ENCODE peak calls at places on chromosomes 4 and X, in six cellular contexts. B is H1, U is IMR-90, N is mesenchymal stem cell, Z is mesendoderm, C is neuronal stem cell. G is an unnamed sample.

GRCh38 chr4:98448923-98449322 is 187.7 kb downstream of the RAP1GDS1 start:
- DNase-seq in B (no peak), C (no peak), U (no peak), Z (no peak), N (no peak), G (no peak)

GRCh38 chrX:56969559-56969958 is 25.8 kb downstream of the SPIN3 start:
- DNase-seq in N (no peak), U (no peak), Z (no peak), C (no peak), B (no peak), G (no peak)

GRCh38 chr4:128461300-128462103 is 173.9 kb upstream of the PGRMC2 start:
- DNase-seq in N (peak; percentile 85), C (peak; percentile 65), U (peak; percentile 88), Z (peak; percentile 43), B (no peak), G (no peak)

GRCh38 chr4:113564493-113564892 is 197.0 kb downstream of the CAMK2D start:
- DNase-seq in B (no peak), N (no peak), U (no peak), C (no peak), Z (peak; percentile 44), G (no peak)

GRCh38 chr4:93829531-93830089 is 1.1 kb downstream of the ATOH1 start:
- DNase-seq in U (no peak), B (no peak), N (no peak), Z (peak; percentile 36), C (peak; percentile 48), G (no peak)

GRCh38 chr4:52572936-52573485 is 86.1 kb downstream of the USP46 start:
- DNase-seq in U (peak; percentile 90), Z (no peak), N (peak; percentile 84), B (no peak), C (no peak), G (peak; percentile 87)

GRCh38 chr4:3335982-3336381 is 43.2 kb downstream of the RGS12 start:
- DNase-seq in B (no peak), Z (no peak), U (no peak), C (no peak), N (no peak), G (no peak)

GRCh38 chrX:96372313-96373046 is 312.2 kb upstream of the DIAPH2 start:
- DNase-seq in U (peak; percentile 70), C (peak; percentile 4), B (no peak), Z (peak; percentile 54), N (peak; percentile 55), G (peak; percentile 10)

GRCh38 chr4:158945529-158946108 is 157.3 kb upstream of the RAPGEF2 start:
- DNase-seq in N (no peak), C (no peak), U (no peak), B (no peak), Z (no peak), G (no peak)

GRCh38 chrX:12903646-12904045 is 2.8 kb upstream of the TLR8 start:
- DNase-seq in C (no peak), U (peak; percentile 24), Z (no peak), N (peak; percentile 77), B (no peak), G (peak; percentile 7)

GRCh38 chr4:40486534-40486933 is 143.1 kb downstream of the RBM47 start:
- DNase-seq in U (peak; percentile 58), N (peak; percentile 58), Z (no peak), C (no peak), B (no peak), G (peak; percentile 23)

GRCh38 chr4:178165251-178165650 is 723.0 kb upstream of the AGA start:
- DNase-seq in Z (no peak), N (no peak), U (no peak), B (no peak), C (no peak), G (peak; percentile 14)

GRCh38 chrX:76148753-76149152 is 24.1 kb upstream of the PBDC1 start:
- DNase-seq in C (no peak), Z (peak; percentile 33), B (no peak), N (peak; percentile 55), U (peak; percentile 33), G (peak; percentile 25)

GRCh38 chr4:113052379-113052951 is 3.0 kb downstream of the ANK2 start:
- DNase-seq in N (peak; percentile 72), Z (no peak), B (no peak), U (peak; percentile 11), C (no peak), G (no peak)

GRCh38 chrX:64191281-64192010 is 14.1 kb downstream of the AMER1 start:
- DNase-seq in Z (no peak), B (no peak), C (no peak), U (no peak), N (no peak), G (no peak)

GRCh38 chrX:145751943-145752342 is 65.7 kb upstream of the SLITRK2 start:
- DNase-seq in B (no peak), Z (no peak), U (no peak), N (no peak), C (no peak), G (no peak)

GRCh38 chrX:40646489-40647306 is 663 bp downstream of the CXorf38 start:
- DNase-seq in U (peak; percentile 43), C (peak; percentile 15), Z (peak; percentile 25), B (no peak), N (peak; percentile 31), G (peak; percentile 16)

GRCh38 chrX:40260123-40260751 is 162.5 kb upstream of the BCOR start:
- DNase-seq in N (peak; percentile 77), Z (peak; percentile 67), U (no peak), C (no peak), B (no peak), G (no peak)

GRCh38 chr4:72974694-72975487 is 94.6 kb downstream of the COX18 start:
- DNase-seq in Z (peak; percentile 21), N (peak; percentile 37), U (peak; percentile 56), B (no peak), C (no peak), G (no peak)

GRCh38 chrX:53435997-53436396 is 1.8 kb upstream of the HSD17B10 start:
- DNase-seq in C (no peak), N (peak; percentile 63), Z (peak; percentile 70), B (no peak), U (peak; percentile 67), G (peak; percentile 90)

GRCh38 chr4:161869511-161869910 is 294.3 kb downstream of the FSTL5 start:
- DNase-seq in B (no peak), C (no peak), N (no peak), Z (no peak), U (no peak), G (no peak)

GRCh38 chr4:57916479-57916878 is 806.3 kb upstream of the IGFBP7 start:
- DNase-seq in B (no peak), U (no peak), N (no peak), Z (no peak), C (no peak), G (no peak)

GRCh38 chr4:25081866-25082471 is 51.2 kb upstream of the LGI2 start:
- DNase-seq in C (no peak), B (no peak), U (no peak), N (no peak), Z (peak; percentile 98), G (peak; percentile 89)

GRCh38 chrX:37684426-37684825 is 1.2 kb upstream of the XK start:
- DNase-seq in U (no peak), N (peak; percentile 7), B (no peak), Z (no peak), C (no peak), G (no peak)

GRCh38 chrX:37686348-37686736 is 751 bp downstream of the XK start:
- DNase-seq in Z (no peak), C (no peak), B (no peak), N (no peak), U (no peak), G (no peak)

GRCh38 chrX:37684918-37685317 is 673 bp upstream of the XK start:
- DNase-seq in B (no peak), U (no peak), C (no peak), N (no peak), Z (peak; percentile 3), G (no peak)

GRCh38 chrX:37686979-37687378 is 1.4 kb downstream of the XK start:
- DNase-seq in U (no peak), N (no peak), Z (no peak), B (no peak), C (no peak), G (no peak)

DNA sequence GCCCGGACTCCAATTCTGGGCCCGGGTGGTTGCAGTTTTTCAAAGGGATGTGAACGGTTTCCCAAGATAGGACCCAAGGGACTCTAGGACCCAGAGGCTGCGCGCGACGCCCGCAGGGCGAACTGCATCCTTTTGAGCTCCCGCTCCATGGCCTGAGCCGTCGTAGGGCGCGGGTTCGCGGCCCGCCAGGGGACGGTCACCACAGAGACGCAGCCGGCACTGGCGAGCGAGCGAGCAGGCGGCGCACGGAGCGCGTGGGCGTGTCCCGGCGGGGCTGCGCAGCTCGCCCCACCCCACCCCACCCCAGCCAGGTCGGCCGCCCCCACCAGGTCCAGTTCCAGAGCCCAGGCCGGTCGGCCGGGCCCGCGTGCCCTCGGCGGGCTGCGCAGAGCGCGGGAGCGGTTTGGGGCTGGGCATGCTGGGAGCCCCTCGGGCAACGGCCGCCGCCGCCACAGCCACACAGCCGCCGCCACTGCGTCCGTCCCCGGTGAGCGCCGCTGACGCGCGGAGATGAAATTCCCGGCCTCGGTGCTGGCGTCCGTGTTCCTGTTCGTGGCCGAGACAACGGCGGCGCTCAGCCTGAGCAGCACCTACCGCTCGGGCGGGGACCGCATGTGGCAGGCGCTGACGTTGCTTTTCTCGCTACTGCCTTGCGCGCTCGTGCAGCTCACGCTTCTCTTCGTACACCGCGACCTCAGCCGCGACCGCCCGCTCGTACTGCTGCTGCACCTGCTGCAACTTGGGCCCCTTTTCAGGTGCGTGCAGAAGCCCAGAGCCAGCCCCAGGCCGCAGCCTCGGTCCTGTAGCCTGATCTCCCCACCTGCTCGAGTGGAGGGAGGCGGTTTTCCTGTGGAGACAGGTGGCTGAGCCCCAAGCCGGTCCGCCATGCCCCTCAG is at the start of gene XK:
- DNase-seq in Z (peak; percentile 77), U (no peak), N (peak; percentile 13), B (peak; percentile 23), C (peak; percentile 11), G (peak; percentile 32)
- H3K36me3 ChIP-seq in Z (no peaks in the 10 kb centered on the region), U (no peaks in the 10 kb centered on the region), N (no peaks in the 10 kb centered on the region), B (no peaks in the 10 kb centered on the region), C (no peaks in the 10 kb centered on the region), G (no peaks in the 10 kb centered on the region)

GRCh38 chr4:145539677-145540076 is 58.0 kb downstream of the SMAD1 start:
- DNase-seq in Z (no peak), U (no peak), B (no peak), N (no peak), C (no peak), G (no peak)
- H3K23ac ChIP-seq in Z (no peak overlapping the region), U (no peak overlapping the region), B (no peak overlapping the region), N (no peak overlapping the region), C (no peak overlapping the region), G (peak overlapping the region; percentile 14)

GRCh38 chr4:771464-771863 is 54.5 kb downstream of the CPLX1 start:
- DNase-seq in Z (no peak), U (no peak), N (no peak), C (no peak), B (no peak), G (no peak)

GRCh38 chr4:768995-769394 is 56.9 kb downstream of the CPLX1 start:
- DNase-seq in N (no peak), B (no peak), Z (no peak), U (no peak), C (no peak), G (no peak)

GRCh38 chr4:769511-769910 is 56.4 kb downstream of the CPLX1 start:
- DNase-seq in N (no peak), Z (no peak), U (no peak), B (no peak), C (no peak), G (no peak)

GRCh38 chr4:768076-768475 is 57.9 kb downstream of the CPLX1 start:
- DNase-seq in B (no peak), C (no peak), N (no peak), U (no peak), Z (no peak), G (no peak)

GRCh38 chr4:770022-770421 is 55.9 kb downstream of the CPLX1 start:
- DNase-seq in C (no peak), N (no peak), Z (no peak), B (no peak), U (peak; percentile 38), G (no peak)
- H3K36me3 ChIP-seq in C (peaks cover 45% of the 10 kb centered on the region), N (peaks cover 73% of the 10 kb centered on the region), Z (peaks cover 11% of the 10 kb centered on the region), B (no peaks in the 10 kb centered on the region), U (peaks cover 58% of the 10 kb centered on the region), G (peaks cover 56% of the 10 kb centered on the region)

GRCh38 chr4:166435449-166435848 is 562.4 kb downstream of the TLL1 start:
- DNase-seq in B (no peak), N (peak; percentile 45), Z (no peak), C (no peak), U (peak; percentile 12), G (no peak)
- H3K23ac ChIP-seq in B (no peak overlapping the region), N (no peak overlapping the region), Z (no peak overlapping the region), C (no peak overlapping the region), U (no peak overlapping the region), G (no peak overlapping the region)